ENCODE peak calls at places on chromosomes 11 and 22, in seven cellular contexts. U, X, K, W, M, G and V are unnamed samples.

GRCh38 chr22:24134090-24134846 is 47.0 kb upstream of the SUSD2 start:
- DNase-seq in K (peak), U (peak), W (peak), M (peak), G (peak), X (no peak), V (no peak)

GRCh38 chr11:124179311-124179710 is 3.8 kb upstream of the OR10D3 start:
- DNase-seq in U (no peak), K (no peak), G (no peak), W (no peak), X (no peak), M (no peak), V (no peak)

GRCh38 chr11:113529606-113530005 is 54.4 kb upstream of the DRD2 start:
- DNase-seq in G (no peak), W (no peak), X (peak), U (no peak), K (no peak), M (no peak), V (no peak)

GRCh38 chr11:45896392-45897068 is 10.5 kb downstream of the FREY1 start:
- DNase-seq in W (no peak), G (no peak), M (no peak), X (no peak), K (no peak), U (no peak), V (no peak)

GRCh38 chr11:12810497-12810896 is 136.3 kb downstream of the TEAD1 start:
- DNase-seq in X (no peak), K (no peak), G (no peak), M (no peak), W (no peak), U (peak), V (no peak)

GRCh38 chr11:119433369-119433749 is 10.4 kb upstream of the THY1 start:
- DNase-seq in K (no peak), G (no peak), M (no peak), U (no peak), X (no peak), W (no peak), V (no peak)

GRCh38 chr22:38450234-38450797 is 4.7 kb downstream of the KCNJ4 start:
- DNase-seq in M (no peak), G (no peak), U (no peak), W (no peak), K (peak), X (no peak), V (no peak)

GRCh38 chr22:38089474-38089851 is 5.5 kb upstream of the SLC16A8 start:
- DNase-seq in X (no peak), G (no peak), W (no peak), K (no peak), M (no peak), U (no peak), V (no peak)

GRCh38 chr22:46573781-46574437 is 36.5 kb upstream of the CELSR1 start:
- DNase-seq in K (peak), U (no peak), G (no peak), M (no peak), X (no peak), W (no peak), V (no peak)